ENCODE peak calls at places on chromosomes 1 and 21, in nine cellular contexts. N is iris pigment epithelial cell; F is renal cortical epithelial cell; E is activated CD4-positive, alpha-beta T cell treated with anti-CD3 and anti-CD28 coated beads, Interleukin-2, amount 10 ng/mL, durations not matched to agents 7 days and 5 days; P is mucosa of descending colon; V is GM04504; R is dorsolateral prefrontal cortex; Y is AG08396; D is stimulated activated CD4-positive, alpha-beta T cell treated with anti-CD3 and anti-CD28 coated beads, Interleukin-4, amount 100 ng/mL, for 1 hour. H is an unnamed sample.

GRCh38 chr1:9929431-9930385 is 13.5 kb downstream of the LZIC start:
- DNase-seq in N (no peak), F (no peak), E (no peak), P (no peak), V (no peak), R (peak; percentile 55), Y (no peak), D (no peak), H (no peak)

GRCh38 chr1:181113061-181113695 is 24.7 kb downstream of the IER5 start:
- DNase-seq in N (peak; percentile 63), F (peak; percentile 50), E (no peak), P (no peak), V (no peak), R (no peak), Y (peak; percentile 60), D (no peak), H (no peak)

GRCh38 chr1:98897479-98897878 is 107.2 kb downstream of the PLPPR5 start:
- DNase-seq in N (no peak), F (no peak), E (no peak), P (no peak), V (no peak), R (no peak), Y (no peak), D (no peak), H (no peak)

GRCh38 chr1:169113613-169114119 is 7.2 kb downstream of the ATP1B1 start:
- DNase-seq in N (peak; percentile 90), F (peak; percentile 98), E (no peak), P (no peak), V (peak; percentile 58), R (no peak), Y (peak; percentile 80), D (no peak), H (no peak)

GRCh38 chr1:173163209-173163608 is 43.9 kb downstream of the TNFSF4 start:
- DNase-seq in N (no peak), F (no peak), E (no peak), P (no peak), V (no peak), R (no peak), Y (no peak), D (no peak), H (no peak)

GRCh38 chr1:68107771-68108170 is 57.3 kb upstream of the DIRAS3 start:
- DNase-seq in N (peak; percentile 67), F (no peak), E (no peak), P (no peak), V (no peak), R (no peak), Y (no peak), D (no peak), H (no peak)

GRCh38 chr1:26336477-26337205 is 17.3 kb downstream of the CRYBG2 start:
- DNase-seq in N (no peak), F (no peak), E (peak; percentile 81), P (peak; percentile 97), V (no peak), R (no peak), Y (peak; percentile 49), D (peak; percentile 86), H (peak; percentile 67)

GRCh38 chr1:204726478-204726877 is 40.9 kb upstream of the LRRN2 start:
- DNase-seq in N (peak; percentile 68), F (peak; percentile 98), E (no peak), P (no peak), V (peak; percentile 0), R (no peak), Y (peak; percentile 33), D (no peak), H (no peak)

GRCh38 chr1:31483012-31483946 is 70.3 kb downstream of the SERINC2 start:
- DNase-seq in N (peak; percentile 85), F (peak; percentile 99), E (no peak), P (peak; percentile 66), V (peak; percentile 95), R (no peak), Y (peak; percentile 54), D (no peak), H (no peak)

GRCh38 chr1:59142663-59143487 is 154.0 kb upstream of the FGGY start:
- DNase-seq in N (peak; percentile 91), F (peak; percentile 98), E (no peak), P (no peak), V (peak; percentile 95), R (no peak), Y (peak; percentile 84), D (no peak), H (no peak)

GRCh38 chr1:7967206-7967605 is 5.7 kb downstream of the PARK7 start:
- DNase-seq in N (no peak), F (no peak), E (no peak), P (no peak), V (no peak), R (no peak), Y (no peak), D (no peak), H (no peak)

GRCh38 chr1:246602194-246602593 is 35.9 kb downstream of the CNST start:
- DNase-seq in N (peak; percentile 54), F (no peak), E (peak; percentile 16), P (no peak), V (no peak), R (no peak), Y (no peak), D (no peak), H (no peak)

GRCh38 chr1:211613108-211613947 is 34.4 kb upstream of the SLC30A1 start:
- DNase-seq in N (peak; percentile 95), F (peak; percentile 73), E (no peak), P (peak; percentile 80), V (peak; percentile 96), R (peak; percentile 54), Y (peak; percentile 89), D (no peak), H (no peak)

GRCh38 chr1:164576311-164577271 is 17.6 kb downstream of the PBX1 start:
- DNase-seq in N (peak; percentile 89), F (peak; percentile 59), E (no peak), P (no peak), V (no peak), R (peak; percentile 52), Y (peak; percentile 49), D (no peak), H (peak; percentile 68)

GRCh38 chr1:209564904-209565303 is 18.6 kb upstream of the CAMK1G start:
- DNase-seq in N (no peak), F (no peak), E (no peak), P (no peak), V (no peak), R (no peak), Y (no peak), D (no peak), H (no peak)

GRCh38 chr1:119159963-119160362 is 19.5 kb upstream of the WARS2 start:
- DNase-seq in N (no peak), F (no peak), E (no peak), P (no peak), V (no peak), R (no peak), Y (peak; percentile 9), D (no peak), H (no peak)

GRCh38 chr1:42777860-42778259 is 6.9 kb upstream of the TMEM269 start:
- DNase-seq in N (peak; percentile 50), F (peak; percentile 40), E (peak; percentile 40), P (peak; percentile 49), V (no peak), R (no peak), Y (peak; percentile 75), D (peak; percentile 15), H (peak; percentile 68)

GRCh38 chr1:36093226-36093625 is 4.5 kb downstream of the ADPRS start:
- DNase-seq in N (no peak), F (no peak), E (no peak), P (no peak), V (no peak), R (no peak), Y (no peak), D (no peak), H (no peak)

GRCh38 chr1:109213345-109213823 is 334 bp upstream of the SARS1 start:
- DNase-seq in N (no peak), F (no peak), E (no peak), P (no peak), V (no peak), R (no peak), Y (no peak), D (no peak), H (no peak)

GRCh38 chr21:44887126-44887806 is 13.8 kb upstream of the PTTG1IP start:
- DNase-seq in N (no peak), F (no peak), E (no peak), P (no peak), V (no peak), R (no peak), Y (no peak), D (no peak), H (no peak)

GRCh38 chr1:37267111-37267835 is 207.1 kb upstream of the ZC3H12A start:
- DNase-seq in N (no peak), F (no peak), E (no peak), P (no peak), V (no peak), R (peak; percentile 39), Y (no peak), D (no peak), H (no peak)

GRCh38 chr1:224489585-224490365 is 55.2 kb upstream of the WDR26 start:
- DNase-seq in N (no peak), F (no peak), E (no peak), P (no peak), V (no peak), R (no peak), Y (no peak), D (no peak), H (no peak)

GRCh38 chr1:56820755-56821461 is 1.7 kb upstream of the FYB2 start:
- DNase-seq in N (peak; percentile 69), F (peak; percentile 54), E (peak; percentile 74), P (peak; percentile 93), V (peak; percentile 55), R (peak; percentile 65), Y (peak; percentile 83), D (peak; percentile 68), H (peak; percentile 74)

GRCh38 chr21:38984568-38984967 is 178.8 kb downstream of the ETS2 start:
- DNase-seq in N (no peak), F (no peak), E (no peak), P (no peak), V (no peak), R (no peak), Y (no peak), D (no peak), H (no peak)

H was measured in H1.